ENCODE peak calls at places on chromosomes 16 and 17, in four cellular contexts. F, H, A and Z are unnamed samples. For H3K9me3, the result is how much of the 10 kb centered on the place peaks cover.

GRCh38 chr17:3665834-3666233 is 2.5 kb downstream of the TAX1BP3 start:
- DNase-seq in F (no peak), H (no peak), A (no peak), Z (no peak)

GRCh38 chr17:80785477-80786178 is 206.0 kb upstream of the CHMP6 start:
- DNase-seq in F (no peak), H (peak), A (no peak), Z (no peak)

GRCh38 chr16:75486014-75486404 is 9.2 kb downstream of the CHST6 start:
- DNase-seq in F (no peak), H (no peak), A (no peak), Z (no peak)

GRCh38 chr17:75511270-75511609 is 4.1 kb downstream of the CASKIN2 start:
- DNase-seq in F (no peak), H (no peak), A (no peak), Z (no peak)

GRCh38 chr17:10754861-10755591 is 25.2 kb upstream of the TMEM220 start:
- DNase-seq in F (no peak), H (no peak), A (no peak), Z (no peak)

GRCh38 chr17:69480197-69480596 is 65.7 kb downstream of the MAP2K6 start:
- DNase-seq in F (no peak), H (no peak), A (no peak), Z (no peak)

GRCh38 chr17:44273607-44274006 is 5.7 kb upstream of the SLC4A1 start:
- DNase-seq in F (no peak), H (no peak), A (no peak), Z (no peak)

GRCh38 chr16:2842340-2843000 is 12.4 kb downstream of the ZG16B start:
- DNase-seq in F (peak), H (peak), A (no peak), Z (peak)

GRCh38 chr17:61542027-61542426 is 49.0 kb downstream of the NACA2 start:
- DNase-seq in F (no peak), H (no peak), A (no peak), Z (no peak)

GRCh38 chr16:70290949-70291519 is 1.7 kb upstream of the AARS1 start:
- DNase-seq in F (no peak), H (no peak), A (peak), Z (no peak)

GRCh38 chr17:68733241-68734176 is 132.3 kb upstream of the FAM20A start:
- DNase-seq in F (no peak), H (no peak), A (peak), Z (no peak)

GRCh38 chr17:32264823-32265191 is 825 bp upstream of the RHBDL3 start:
- DNase-seq in F (no peak), H (no peak), A (no peak), Z (no peak)

GRCh38 chr16:81185416-81185815 is 53.1 kb upstream of the BCO1 start:
- DNase-seq in F (no peak), H (no peak), A (no peak), Z (no peak)

GRCh38 chr16:57871457-57871856 is 69.2 kb upstream of the KIFC3 start:
- DNase-seq in F (no peak), H (no peak), A (no peak), Z (no peak)

GRCh38 chr17:74770498-74771318 is 5.4 kb downstream of the NAT9 start:
- DNase-seq in F (peak), H (peak), A (no peak), Z (peak)

GRCh38 chr16:21610766-21611165 is 11.4 kb downstream of the METTL9 start:
- DNase-seq in F (no peak), H (no peak), A (no peak), Z (no peak)

GRCh38 chr17:720706-721539 is 6.3 kb upstream of the VPS53 start:
- DNase-seq in F (no peak), H (no peak), A (no peak), Z (no peak)

GRCh38 chr17:7503521-7503920 is 19.4 kb downstream of the POLR2A start:
- DNase-seq in F (no peak), H (no peak), A (no peak), Z (no peak)

GRCh38 chr17:7502171-7502847 is 18.1 kb downstream of the POLR2A start:
- DNase-seq in F (no peak), H (no peak), A (no peak), Z (no peak)

GRCh38 chr17:7501729-7502128 is 17.6 kb downstream of the POLR2A start:
- DNase-seq in F (no peak), H (no peak), A (no peak), Z (no peak)

GRCh38 chr17:7499161-7499560 is 15.0 kb downstream of the POLR2A start:
- DNase-seq in F (no peak), H (no peak), A (no peak), Z (no peak)

GRCh38 chr17:7502987-7503386 is 18.8 kb downstream of the POLR2A start:
- DNase-seq in F (no peak), H (no peak), A (no peak), Z (no peak)
- TF ChIP-seq CTCF in F (no peak), H (no peak), A (peak), Z (peak)

GRCh38 chr17:76995352-76996105 is 127.3 kb downstream of the MGAT5B start:
- DNase-seq in F (no peak), H (no peak), A (no peak), Z (peak)
- H3K9me3 ChIP-seq in F (under half), H (under half), A (under half), Z (under half)

GRCh38 chr16:88320947-88321634 is 61.7 kb upstream of the ZNF469 start:
- DNase-seq in F (no peak), H (no peak), A (no peak), Z (peak)
- H3K27ac ChIP-seq in F (no peak), H (no peak), A (no peak), Z (no peak)

GRCh38 chr17:79005063-79005861 is 4.3 kb downstream of the CANT1 start:
- DNase-seq in F (no peak), H (peak), A (no peak), Z (no peak)

GRCh38 chr17:79006001-79006400 is 3.6 kb downstream of the CANT1 start:
- DNase-seq in F (no peak), H (peak), A (no peak), Z (no peak)

GRCh38 chr17:79008666-79009387 is 737 bp downstream of the CANT1 start:
- DNase-seq in F (no peak), H (peak), A (no peak), Z (no peak)

GRCh38 chr17:79007504-79008381 is 1.8 kb downstream of the CANT1 start:
- DNase-seq in F (no peak), H (peak), A (no peak), Z (no peak)

DNA sequence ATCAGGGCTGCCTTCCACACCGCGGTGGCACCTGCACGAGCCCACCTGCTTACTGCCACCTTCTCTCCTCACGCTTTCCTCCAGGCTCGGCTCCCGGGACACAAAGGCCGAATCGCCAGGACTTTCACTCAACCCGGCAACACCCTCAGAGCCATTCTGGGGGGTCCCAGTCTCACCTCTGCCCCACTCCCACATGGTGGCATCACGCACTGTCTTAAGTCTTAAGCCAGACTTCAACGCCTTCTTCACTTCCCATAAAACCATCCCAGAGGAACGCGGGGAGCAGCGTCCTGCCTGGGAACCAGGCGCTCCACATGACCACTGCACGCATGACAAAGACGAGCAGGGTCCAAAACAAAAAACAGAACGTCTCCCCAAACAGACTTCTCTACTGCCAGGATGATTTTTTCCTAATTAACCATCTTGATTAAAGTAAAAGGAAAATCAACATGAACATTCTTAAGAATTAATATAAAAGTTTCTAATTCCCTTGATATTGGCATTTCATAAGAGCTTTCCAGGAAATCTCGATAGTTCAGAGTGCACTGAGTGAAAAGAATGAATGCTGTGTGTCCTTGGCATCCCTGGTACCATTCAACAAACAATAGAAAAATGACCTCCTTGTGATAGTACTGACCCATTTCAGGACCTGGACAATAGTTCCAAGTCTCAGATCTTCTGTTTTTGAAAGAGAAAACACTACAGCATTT is 2.6 kb downstream of the CANT1 start:
- DNase-seq in F (no peak), H (peak), A (no peak), Z (no peak)
- TF ChIP-seq CTCF in F (no peak), H (no peak), A (no peak), Z (no peak)

GRCh38 chr16:68999114-68999513 is 106.3 kb upstream of the HAS3 start:
- DNase-seq in F (no peak), H (no peak), A (no peak), Z (no peak)
- H3K9me3 ChIP-seq in F (under half), H (under half), A (under half), Z (under half)